ENCODE peak calls at places on chromosomes 12 and 14, in ten cellular contexts. X, D, W, H, U, F, Q, K, I and N are unnamed samples.

GRCh38 chr12:117035287-117035686 is 63.9 kb downstream of the TESC start:
- DNase-seq in X (no peak), D (no peak), W (peak; percentile 12), H (no peak), U (no peak), F (peak; percentile 36), Q (no peak), K (no peak), I (no peak), N (no peak)

GRCh38 chr12:62813031-62813829 is 121.7 kb downstream of the PPM1H start:
- DNase-seq in X (peak; percentile 58), D (no peak), W (no peak), H (peak; percentile 80), U (no peak), F (peak; percentile 76), Q (no peak), K (peak; percentile 69), I (peak; percentile 86), N (no peak)

GRCh38 chr12:97503073-97503472 is 40.5 kb downstream of the RMST start:
- DNase-seq in X (no peak), D (no peak), W (no peak), H (no peak), U (no peak), F (no peak), Q (no peak), K (no peak), I (no peak), N (no peak)

GRCh38 chr14:60651051-60651935 is 2.0 kb upstream of the SIX1 start:
- DNase-seq in X (no peak), D (no peak), W (no peak), H (no peak), U (no peak), F (no peak), Q (no peak), K (no peak), I (peak; percentile 84), N (no peak)

GRCh38 chr12:6165418-6165817 is 34.8 kb upstream of the CD9 start:
- DNase-seq in X (no peak), D (no peak), W (no peak), H (no peak), U (no peak), F (no peak), Q (no peak), K (peak; percentile 33), I (no peak), N (no peak)

GRCh38 chr14:101018561-101019290 is 115.2 kb upstream of the RTL1 start:
- DNase-seq in X (no peak), D (no peak), W (no peak), H (no peak), U (no peak), F (peak; percentile 42), Q (no peak), K (no peak), I (no peak), N (no peak)

GRCh38 chr12:25644964-25645363 is 91.9 kb upstream of the LMNTD1 start:
- DNase-seq in X (no peak), D (no peak), W (peak; percentile 19), H (no peak), U (no peak), F (no peak), Q (no peak), K (no peak), I (no peak), N (no peak)

GRCh38 chr12:124813782-124814181 is 49.9 kb downstream of the SCARB1 start:
- DNase-seq in X (no peak), D (no peak), W (no peak), H (no peak), U (no peak), F (no peak), Q (no peak), K (no peak), I (no peak), N (no peak)

GRCh38 chr14:54348001-54348611 is 48.7 kb upstream of the CDKN3 start:
- DNase-seq in X (peak; percentile 21), D (no peak), W (peak; percentile 75), H (peak; percentile 70), U (peak; percentile 26), F (no peak), Q (peak; percentile 20), K (peak; percentile 59), I (peak; percentile 83), N (peak; percentile 73)

GRCh38 chr12:103013741-103014140 is 56.3 kb downstream of the ASCL1 start:
- DNase-seq in X (no peak), D (no peak), W (no peak), H (no peak), U (no peak), F (no peak), Q (no peak), K (no peak), I (no peak), N (peak; percentile 80)